ENCODE peak calls at places on chromosomes 12 and 14, in seven cellular contexts. I, C, M, G, A, Y and V are unnamed samples.

GRCh38 chr12:110168732-110169455 is 44.7 kb downstream of the IFT81 start:
- DNase-seq in C (no peak), Y (no peak), G (no peak), M (no peak), A (no peak), I (no peak), V (no peak)

GRCh38 chr12:109130755-109131521 is 14.6 kb downstream of the ACACB start:
- DNase-seq in C (peak; percentile 27), A (peak; percentile 74), Y (peak; percentile 71), M (peak; percentile 20), I (peak; percentile 10), G (no peak), V (no peak)

GRCh38 chr14:105917933-105918436 is 391.6 kb downstream of the TMEM121 start:
- DNase-seq in C (no peak), A (no peak), Y (no peak), G (no peak), M (no peak), I (no peak), V (no peak)

GRCh38 chr12:96361074-96361473 is 39.2 kb downstream of the CDK17 start:
- DNase-seq in G (no peak), M (peak; percentile 10), Y (no peak), C (no peak), A (no peak), I (no peak), V (no peak)

GRCh38 chr14:56023681-56024080 is 94.5 kb upstream of the PELI2 start:
- DNase-seq in Y (no peak), G (no peak), M (no peak), A (no peak), C (no peak), I (no peak), V (no peak)

GRCh38 chr14:100649173-100649519 is 61.9 kb upstream of the BEGAIN start:
- DNase-seq in C (no peak), Y (no peak), G (no peak), A (no peak), M (no peak), I (no peak), V (no peak)

GRCh38 chr14:98937712-98938505 is 334.1 kb downstream of the BCL11B start:
- DNase-seq in M (no peak), C (no peak), Y (no peak), A (peak; percentile 25), I (no peak), G (no peak), V (no peak)

GRCh38 chr12:117790198-117790597 is 178.6 kb downstream of the KSR2 start:
- DNase-seq in M (peak; percentile 67), G (no peak), C (no peak), I (no peak), A (no peak), Y (no peak), V (no peak)

GRCh38 chr14:56268039-56268438 is 149.8 kb downstream of the PELI2 start:
- DNase-seq in A (no peak), I (no peak), G (no peak), Y (no peak), M (no peak), C (no peak), V (no peak)

GRCh38 chr14:81453166-81453766 is 53.1 kb upstream of the STON2 start:
- DNase-seq in I (peak; percentile 48), A (peak; percentile 71), Y (peak; percentile 63), C (peak; percentile 65), G (no peak), M (peak; percentile 79), V (peak; percentile 50)

GRCh38 chr14:80784824-80785223 is 156.7 kb downstream of the CEP128 start:
- DNase-seq in G (no peak), A (no peak), I (no peak), M (no peak), Y (no peak), C (no peak), V (no peak)

GRCh38 chr14:91289464-91289863 is 45.0 kb upstream of the GPR68 start:
- DNase-seq in I (no peak), C (no peak), A (no peak), M (no peak), Y (no peak), G (no peak), V (no peak)

GRCh38 chr12:58414398-58414871 is 473.1 kb downstream of the ATP23 start:
- DNase-seq in G (no peak), A (no peak), C (no peak), Y (no peak), I (no peak), M (no peak), V (no peak)

GRCh38 chr12:92784795-92785562 is 82.2 kb downstream of the PLEKHG7 start:
- DNase-seq in M (peak; percentile 88), C (peak; percentile 38), G (peak; percentile 70), I (peak; percentile 72), Y (no peak), A (no peak), V (peak; percentile 22)

GRCh38 chr14:99424306-99424877 is 56.3 kb downstream of the SETD3 start:
- DNase-seq in I (no peak), A (no peak), Y (no peak), C (no peak), G (no peak), M (peak; percentile 39), V (no peak)

GRCh38 chr14:64572721-64573508 is 23.2 kb downstream of the PPP1R36 start:
- DNase-seq in C (no peak), I (no peak), M (peak; percentile 78), Y (no peak), G (no peak), A (peak; percentile 72), V (no peak)

GRCh38 chr12:99918003-99918402 is 66.7 kb downstream of the ANKS1B start:
- DNase-seq in M (no peak), A (no peak), Y (no peak), C (no peak), G (no peak), I (no peak), V (no peak)

GRCh38 chr12:89151536-89151935 is 200.8 kb downstream of the DUSP6 start:
- DNase-seq in A (no peak), Y (no peak), I (no peak), C (no peak), G (no peak), M (peak; percentile 28), V (no peak)

DNA sequence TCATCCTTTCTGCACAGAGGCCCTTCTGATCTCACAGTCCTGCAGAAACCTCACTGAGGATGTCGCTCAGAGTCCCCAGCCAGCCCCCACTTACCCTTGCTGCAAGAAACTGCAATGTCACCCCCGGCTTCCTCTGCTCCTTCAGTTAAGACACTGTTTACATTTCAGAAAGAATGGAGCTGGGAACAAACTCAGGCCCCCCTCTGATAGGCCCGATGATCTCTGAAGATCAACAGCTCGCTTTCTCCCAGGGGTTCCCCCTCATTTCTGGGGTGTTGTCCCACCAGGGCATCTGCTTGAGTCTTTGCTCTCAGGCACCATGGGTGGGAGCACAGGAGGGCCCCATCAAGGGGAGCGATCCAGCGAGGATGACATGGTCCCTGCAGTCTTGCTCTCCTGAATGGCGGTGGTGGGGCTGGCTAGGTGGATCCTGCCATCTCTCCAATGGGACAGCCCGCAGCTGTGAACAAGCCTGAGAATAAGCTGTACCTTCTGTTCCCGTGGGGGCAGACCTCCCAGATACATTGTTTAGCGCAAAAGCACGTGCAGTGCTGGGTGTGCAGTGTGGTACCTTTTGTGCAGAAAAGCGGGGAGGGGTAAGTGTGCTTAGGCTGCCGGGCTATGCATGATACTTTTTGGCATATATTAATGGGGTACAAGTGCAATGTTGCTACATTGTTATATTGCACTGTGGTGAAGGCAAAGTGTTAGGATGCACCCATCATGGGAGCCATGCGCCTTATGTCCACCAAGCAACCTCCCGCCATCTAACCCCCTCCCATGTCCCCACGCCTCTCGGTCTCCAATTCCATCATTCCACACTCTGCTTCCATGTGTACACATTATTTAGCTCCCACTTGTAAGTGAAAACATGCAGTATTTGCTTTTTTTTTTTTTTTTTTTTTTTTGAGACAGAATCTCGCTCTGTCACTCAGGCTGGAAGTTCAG is 6.7 kb upstream of the NCOR2 start:
- DNase-seq in G (no peak), A (no peak), M (no peak), C (no peak), Y (no peak), I (no peak), V (no peak)
- TF ChIP-seq CTCF in G (no peak), A (no peak), M (no peak), C (no peak), Y (no peak), I (no peak), V (no peak)

DNA sequence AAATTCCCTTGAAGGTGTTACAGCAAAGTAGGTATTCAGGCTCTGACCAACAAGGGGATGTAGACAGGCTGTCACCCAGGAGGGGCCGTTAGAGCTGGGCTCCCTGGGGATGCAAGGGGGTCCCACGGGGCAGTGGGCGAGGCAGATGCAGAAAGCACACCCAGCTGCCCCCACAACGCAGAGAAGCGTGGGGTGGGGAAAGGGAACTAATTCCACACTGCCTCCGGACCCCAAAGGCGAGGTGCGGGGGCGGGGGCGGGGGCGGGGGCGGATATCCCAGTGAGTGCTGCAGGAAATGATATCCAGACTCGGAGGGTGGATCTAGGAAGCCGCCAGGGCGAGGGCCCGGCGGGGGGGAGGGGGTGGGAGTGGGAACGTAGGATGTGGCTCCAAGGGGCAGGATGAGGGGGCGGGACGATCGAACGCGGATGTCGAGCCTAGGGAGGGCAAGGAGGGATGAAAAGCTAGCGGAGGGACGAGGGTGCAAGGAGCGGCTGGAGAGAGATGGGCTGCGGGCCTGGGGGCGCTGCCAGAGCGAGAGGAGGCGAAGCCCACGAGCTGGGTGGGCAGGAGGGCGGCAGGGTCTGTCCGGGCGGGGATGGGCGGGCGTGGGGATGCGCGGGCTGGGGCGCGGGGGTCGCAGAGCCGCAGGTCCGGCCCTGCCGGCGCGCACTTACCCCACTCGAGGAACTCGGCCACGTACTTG is 874 bp downstream of the CDC42BPB start:
- DNase-seq in A (peak; percentile 83), I (no peak), C (peak; percentile 90), Y (peak; percentile 55), M (peak; percentile 82), G (no peak), V (no peak)
- TF ChIP-seq POLR2AphosphoS5 in A (no peak), I (no peak), C (no peak), Y (no peak), M (peak; percentile 35), G (no peak), V (no peak)

GRCh38 chr14:68894802-68895201 is 84.3 kb downstream of the ACTN1 start:
- DNase-seq in M (no peak), C (no peak), Y (no peak), I (no peak), G (no peak), A (no peak), V (no peak)

GRCh38 chr14:68894123-68894522 is 85.0 kb downstream of the ACTN1 start:
- DNase-seq in Y (no peak), I (no peak), G (no peak), M (no peak), A (peak; percentile 95), C (no peak), V (no peak)

GRCh38 chr14:68895304-68895703 is 83.8 kb downstream of the ACTN1 start:
- DNase-seq in A (no peak), Y (no peak), C (no peak), M (no peak), I (no peak), G (no peak), V (no peak)

GRCh38 chr14:68897559-68898160 is 81.4 kb downstream of the ACTN1 start:
- DNase-seq in M (no peak), Y (no peak), A (no peak), G (no peak), C (no peak), I (no peak), V (no peak)

GRCh38 chr14:68896132-68896531 is 83.0 kb downstream of the ACTN1 start:
- DNase-seq in I (no peak), A (no peak), M (peak; percentile 14), C (no peak), Y (no peak), G (no peak), V (no peak)
- TF ChIP-seq CTCF in I (peak; percentile 41), A (no peak), M (peak; percentile 49), C (peak; percentile 34), Y (no peak), G (peak; percentile 6), V (no peak)

GRCh38 chr14:73713804-73714655 is at the start of gene PNMA1:
- DNase-seq in Y (peak; percentile 88), G (no peak), A (peak; percentile 95), C (peak; percentile 98), I (no peak), M (peak; percentile 93), V (peak; percentile 84)
- TF ChIP-seq POLR2AphosphoS5 in Y (peak; percentile 78), G (peak; percentile 81), A (peak; percentile 91), C (peak; percentile 88), I (peak; percentile 91), M (peak; percentile 87), V (no peak)